ENCODE peak calls at places on chromosomes 11 and 22, in ten cellular contexts. U is stimulated activated CD4-positive, alpha-beta T cell treated with anti-CD3 and anti-CD28 coated beads, Interleukin-12 subunit alpha, Interleukin-12 subunit beta, amount 100 ng/mL, for 24 hours; H is GDM1; K is NCI-H774; G is H9; C is NCI-H1930; Z is SW 1271; F is KBM-7; N is central memory CD8-positive, alpha-beta T cell; V is effector memory CD4-positive, alpha-beta T cell. B is an unnamed sample.

GRCh38 chr11:104523611-104524010 is 359.7 kb upstream of the PDGFD start:
- DNase-seq in Z (no peak), V (no peak), K (no peak), G (no peak), H (no peak), C (no peak), U (no peak), F (no peak), N (no peak), B (no peak)

GRCh38 chr11:44611088-44611487 is 45.6 kb downstream of the CD82 start:
- DNase-seq in G (no peak), F (no peak), Z (no peak), U (no peak), H (no peak), K (no peak), N (no peak), C (no peak), V (no peak), B (no peak)

GRCh38 chr11:76083563-76084451 is 122.5 kb downstream of the WNT11 start:
- DNase-seq in K (no peak), G (no peak), U (no peak), F (no peak), N (no peak), C (no peak), H (no peak), Z (no peak), V (no peak), B (no peak)

GRCh38 chr22:30397656-30398635 is 1.1 kb downstream of the SEC14L2 start:
- DNase-seq in N (no peak), F (no peak), U (no peak), G (no peak), C (no peak), V (no peak), Z (no peak), H (no peak), K (no peak), B (peak; percentile 22)

GRCh38 chr22:41021039-41021654 is 70.0 kb downstream of the RBX1 start:
- DNase-seq in N (no peak), H (no peak), U (no peak), G (peak; percentile 42), V (no peak), C (peak; percentile 11), F (peak; percentile 32), K (no peak), Z (no peak), B (peak; percentile 66)

GRCh38 chr22:34847072-34847471 is 218.9 kb upstream of the ISX start:
- DNase-seq in F (no peak), N (no peak), K (no peak), Z (no peak), C (no peak), H (no peak), U (no peak), G (no peak), V (no peak), B (no peak)

GRCh38 chr22:24772493-24773220 is 1.9 kb downstream of the PIWIL3 start:
- DNase-seq in C (peak; percentile 16), N (no peak), Z (peak; percentile 49), U (no peak), F (no peak), K (no peak), H (no peak), G (peak; percentile 79), V (no peak), B (peak; percentile 85)

GRCh38 chr11:68998390-68998911 is 14.6 kb downstream of the MRGPRF start:
- DNase-seq in H (no peak), Z (no peak), F (no peak), C (no peak), G (peak; percentile 22), K (peak; percentile 62), V (no peak), N (no peak), U (no peak), B (no peak)

GRCh38 chr11:133906746-133907145 is 50.0 kb downstream of the IGSF9B start:
- DNase-seq in G (no peak), Z (no peak), H (no peak), K (no peak), N (no peak), U (no peak), C (no peak), F (no peak), V (no peak), B (no peak)

GRCh38 chr11:118519549-118519948 is 7.7 kb upstream of the TTC36 start:
- DNase-seq in C (no peak), H (no peak), N (no peak), U (no peak), K (no peak), G (no peak), Z (no peak), F (no peak), V (no peak), B (no peak)